ENCODE peak calls at places on chromosomes 2 and 18, in nine cellular contexts. H is thyroid gland, B is lower lobe of right lung, Y is fibroblast of pulmonary artery, N is upper lobe of left lung, P is bronchial epithelial cell, X is right atrium auricular region, Z is LNCaP clone FGC, T is brain microvascular endothelial cell. F is an unnamed sample.

GRCh38 chr2:173963323-173963816 is 1.8 kb downstream of the SP3 start:
- DNase-seq in H (peak; percentile 64), B (no peak), Y (peak; percentile 83), N (no peak), P (peak; percentile 67), X (no peak), Z (no peak), T (peak; percentile 71), F (no peak)

GRCh38 chr2:31962757-31963361 is 47.9 kb downstream of the MEMO1 start:
- DNase-seq in H (no peak), B (no peak), Y (no peak), N (no peak), P (no peak), X (no peak), Z (peak; percentile 14), T (no peak), F (no peak)

GRCh38 chr2:191677091-191677645 is 768 bp upstream of the NABP1 start:
- DNase-seq in H (no peak), B (peak; percentile 65), Y (peak; percentile 93), N (no peak), P (peak; percentile 76), X (peak; percentile 75), Z (no peak), T (peak; percentile 91), F (no peak)

GRCh38 chr2:241314181-241314932 is 1.1 kb downstream of the HDLBP start:
- DNase-seq in H (no peak), B (no peak), Y (peak; percentile 69), N (no peak), P (peak; percentile 39), X (no peak), Z (no peak), T (peak; percentile 34), F (no peak)

GRCh38 chr2:232420073-232420454 is 13.4 kb downstream of the ALPG start:
- DNase-seq in H (no peak), B (peak; percentile 20), Y (no peak), N (no peak), P (no peak), X (no peak), Z (no peak), T (no peak), F (no peak)

GRCh38 chr2:222982010-222982908 is 69.7 kb upstream of the KCNE4 start:
- DNase-seq in H (peak; percentile 83), B (no peak), Y (peak; percentile 86), N (no peak), P (peak; percentile 70), X (peak; percentile 72), Z (peak; percentile 32), T (peak; percentile 83), F (no peak)

GRCh38 chr2:84962917-84963316 is 8.0 kb upstream of the KCMF1 start:
- DNase-seq in H (no peak), B (no peak), Y (no peak), N (no peak), P (no peak), X (no peak), Z (no peak), T (no peak), F (no peak)

GRCh38 chr2:190781604-190782198 is 98.9 kb upstream of the GLS start:
- DNase-seq in H (peak; percentile 50), B (no peak), Y (peak; percentile 87), N (no peak), P (peak; percentile 56), X (no peak), Z (no peak), T (peak; percentile 34), F (no peak)

GRCh38 chr2:160407393-160408204 is 86.0 kb downstream of the RBMS1 start:
- DNase-seq in H (peak; percentile 59), B (peak; percentile 80), Y (peak; percentile 75), N (peak; percentile 95), P (no peak), X (no peak), Z (no peak), T (peak; percentile 35), F (peak; percentile 74)

GRCh38 chr2:218236829-218237228 is 19.8 kb downstream of the ARPC2 start:
- DNase-seq in H (no peak), B (no peak), Y (no peak), N (no peak), P (no peak), X (no peak), Z (no peak), T (no peak), F (no peak)

GRCh38 chr18:79926306-79926705 is 25.1 kb downstream of the SLC66A2 start:
- DNase-seq in H (peak; percentile 21), B (peak; percentile 18), Y (no peak), N (no peak), P (no peak), X (no peak), Z (no peak), T (no peak), F (peak; percentile 12)

GRCh38 chr2:55114597-55114996 is 64.3 kb upstream of the RTN4 start:
- DNase-seq in H (no peak), B (no peak), Y (no peak), N (no peak), P (no peak), X (no peak), Z (no peak), T (no peak), F (no peak)

GRCh38 chr2:233084488-233084887 is 24.3 kb downstream of the INPP5D start:
- DNase-seq in H (peak; percentile 37), B (peak; percentile 72), Y (peak; percentile 44), N (peak; percentile 28), P (no peak), X (peak; percentile 81), Z (no peak), T (no peak), F (peak; percentile 64)

GRCh38 chr2:171056307-171056706 is 104.4 kb downstream of the TLK1 start:
- DNase-seq in H (no peak), B (no peak), Y (peak; percentile 40), N (no peak), P (no peak), X (no peak), Z (no peak), T (peak; percentile 18), F (no peak)

GRCh38 chr18:68608861-68609465 is 105.9 kb downstream of the TMX3 start:
- DNase-seq in H (no peak), B (no peak), Y (no peak), N (no peak), P (no peak), X (no peak), Z (no peak), T (no peak), F (no peak)

GRCh38 chr2:134098258-134098785 is 155.6 kb upstream of the MGAT5 start:
- DNase-seq in H (no peak), B (no peak), Y (no peak), N (no peak), P (no peak), X (no peak), Z (no peak), T (no peak), F (no peak)

GRCh38 chr2:181399046-181399445 is 58.1 kb upstream of the ITGA4 start:
- DNase-seq in H (no peak), B (no peak), Y (no peak), N (no peak), P (peak; percentile 42), X (no peak), Z (no peak), T (no peak), F (no peak)

GRCh38 chr18:7566587-7567486 is at the start of gene PTPRM:
- DNase-seq in H (peak; percentile 88), B (peak; percentile 89), Y (peak; percentile 80), N (peak; percentile 96), P (peak; percentile 52), X (peak; percentile 93), Z (no peak), T (peak; percentile 54), F (peak; percentile 31)

GRCh38 chr2:220789961-220790360 is 782.1 kb downstream of the EPHA4 start:
- DNase-seq in H (no peak), B (no peak), Y (peak; percentile 37), N (no peak), P (peak; percentile 92), X (no peak), Z (no peak), T (no peak), F (no peak)

GRCh38 chr2:2112416-2113131 is 218.5 kb downstream of the MYT1L start:
- DNase-seq in H (no peak), B (no peak), Y (no peak), N (no peak), P (no peak), X (no peak), Z (no peak), T (no peak), F (no peak)

GRCh38 chr18:79679552-79680099 is at the start of gene CTDP1:
- DNase-seq in H (peak; percentile 93), B (peak; percentile 96), Y (peak; percentile 94), N (peak; percentile 99), P (peak; percentile 74), X (peak; percentile 93), Z (peak; percentile 76), T (peak; percentile 81), F (peak; percentile 90)

GRCh38 chr2:58046335-58046584 is 346 bp upstream of the VRK2 start:
- DNase-seq in H (no peak), B (no peak), Y (no peak), N (no peak), P (no peak), X (no peak), Z (no peak), T (no peak), F (no peak)

GRCh38 chr2:38268691-38269309 is 108.3 kb downstream of the ATL2 start:
- DNase-seq in H (no peak), B (no peak), Y (no peak), N (no peak), P (no peak), X (no peak), Z (no peak), T (no peak), F (no peak)

GRCh38 chr2:64942693-64943092 is 46.5 kb upstream of the SLC1A4 start:
- DNase-seq in H (no peak), B (no peak), Y (peak; percentile 6), N (no peak), P (no peak), X (no peak), Z (no peak), T (no peak), F (no peak)
- TF ChIP-seq CTCF in H (no peak), B (no peak), Y (no peak), N (no peak), P (no peak), X (no peak), Z (no peak), T (no peak), F (no peak)

GRCh38 chr2:142734231-142734630 is 143.2 kb upstream of the KYNU start:
- DNase-seq in H (no peak), B (no peak), Y (no peak), N (no peak), P (no peak), X (no peak), Z (no peak), T (no peak), F (no peak)
- TF ChIP-seq CTCF in H (no peak), B (no peak), Y (peak; percentile 14), N (no peak), P (peak; percentile 13), X (peak; percentile 34), Z (no peak), T (no peak), F (no peak)

GRCh38 chr2:72887032-72887835 is at the start of gene SPR:
- DNase-seq in H (peak; percentile 85), B (peak; percentile 88), Y (peak; percentile 58), N (peak; percentile 96), P (peak; percentile 47), X (peak; percentile 71), Z (peak; percentile 28), T (peak; percentile 48), F (peak; percentile 40)
- TF ChIP-seq CTCF in H (no peak), B (peak; percentile 10), Y (no peak), N (no peak), P (no peak), X (no peak), Z (peak; percentile 7), T (no peak), F (no peak)

GRCh38 chr18:3824101-3824500 is 374.1 kb downstream of the TGIF1 start:
- DNase-seq in H (no peak), B (no peak), Y (no peak), N (no peak), P (no peak), X (no peak), Z (no peak), T (no peak), F (no peak)
- TF ChIP-seq CTCF in H (no peak), B (no peak), Y (no peak), N (no peak), P (no peak), X (no peak), Z (no peak), T (no peak), F (no peak)